ENCODE peak calls at places on chromosomes 4 and X, in six cellular contexts. L is GM19239, X is left cardiac atrium, M is brain microvascular endothelial cell, V is hypothalamus, R is Calu3. P is an unnamed sample.
A peak's percentile ranks its signal among the peaks of the same experiment; 100 is the strongest.

GRCh38 chr4:73068496-73069337 is 799 bp downstream of the COX18 start:
- DNase-seq in M (peak; percentile 11), L (no peak), X (no peak), V (no peak), R (no peak), P (peak; percentile 13)

GRCh38 chr4:66736593-66736992 is 808.7 kb downstream of the CENPC start:
- DNase-seq in M (no peak), X (no peak), V (no peak), R (peak; percentile 3), L (no peak), P (no peak)

GRCh38 chrX:111098874-111099273 is 2.9 kb downstream of the PAK3 start:
- DNase-seq in R (peak; percentile 60), M (no peak), L (peak; percentile 40), X (peak; percentile 23), V (no peak), P (peak; percentile 66)

GRCh38 chrX:40006025-40007017 is 91.4 kb downstream of the BCOR start:
- DNase-seq in M (no peak), L (no peak), X (peak; percentile 57), R (peak; percentile 41), V (no peak), P (no peak)

GRCh38 chrX:12987900-12988594 is 13.1 kb downstream of the TMSB4X start:
- DNase-seq in R (no peak), V (no peak), L (no peak), M (no peak), X (no peak), P (no peak)

GRCh38 chr4:147760695-147761094 is 28.8 kb downstream of the ARHGAP10 start:
- DNase-seq in L (no peak), R (peak; percentile 11), M (no peak), V (no peak), X (no peak), P (no peak)

GRCh38 chr4:93183589-93183988 is 645.0 kb upstream of the ATOH1 start:
- DNase-seq in X (no peak), V (no peak), M (no peak), R (no peak), L (no peak), P (no peak)

GRCh38 chr4:42143996-42144395 is 8.5 kb downstream of the BEND4 start:
- DNase-seq in R (no peak), V (no peak), X (no peak), M (no peak), L (no peak), P (no peak)

GRCh38 chr4:153513596-153513995 is 47.4 kb downstream of the TMEM131L start:
- DNase-seq in V (no peak), X (no peak), R (no peak), M (no peak), L (no peak), P (no peak)

GRCh38 chr4:119897260-119897659 is 169.4 kb downstream of the MAD2L1 start:
- DNase-seq in V (no peak), X (no peak), M (no peak), L (no peak), R (no peak), P (no peak)

GRCh38 chr4:113148925-113149324 is 99.5 kb downstream of the ANK2 start:
- DNase-seq in R (peak; percentile 5), M (no peak), L (no peak), X (no peak), V (no peak), P (no peak)

GRCh38 chrX:105696870-105697269 is 125.5 kb upstream of the NRK start:
- DNase-seq in L (no peak), R (no peak), X (no peak), V (no peak), M (no peak), P (no peak)

GRCh38 chr4:188092824-188093223 is 16.6 kb downstream of the TRIML2 start:
- DNase-seq in V (no peak), R (no peak), M (no peak), L (no peak), X (no peak), P (no peak)

GRCh38 chr4:24973471-24974251 is 57.1 kb downstream of the LGI2 start:
- DNase-seq in L (no peak), X (peak; percentile 59), M (no peak), R (no peak), V (no peak), P (no peak)